ENCODE peak calls at places on chromosomes 5 and 9, in nine cellular contexts. K, U, P, H, O, R, Q, E and G are unnamed samples.
A peak's percentile ranks its signal among the peaks of the same experiment; 100 is the strongest.

GRCh38 chr9:76510041-76510440 is 51.1 kb downstream of the GCNT1 start:
- DNase-seq in K (no peak), U (no peak), P (peak; percentile 40), H (no peak), O (no peak), R (no peak), Q (no peak), E (no peak), G (no peak)

GRCh38 chr5:367358-368130 is 46.0 kb downstream of the AHRR start:
- DNase-seq in K (no peak), U (no peak), P (no peak), H (no peak), O (peak; percentile 78), R (no peak), Q (no peak), E (no peak), G (peak; percentile 71)

GRCh38 chr9:93049491-93049890 is 9.0 kb upstream of the SUSD3 start:
- DNase-seq in K (no peak), U (no peak), P (no peak), H (no peak), O (no peak), R (no peak), Q (no peak), E (no peak), G (peak; percentile 44)

GRCh38 chr5:153571157-153571556 is 80.7 kb downstream of the GRIA1 start:
- DNase-seq in K (no peak), U (no peak), P (no peak), H (no peak), O (no peak), R (no peak), Q (no peak), E (no peak), G (no peak)

GRCh38 chr9:36486454-36486932 is 86.2 kb upstream of the MELK start:
- DNase-seq in K (peak; percentile 30), U (no peak), P (no peak), H (no peak), O (no peak), R (peak; percentile 46), Q (no peak), E (no peak), G (no peak)

GRCh38 chr9:347667-348292 is 133.1 kb downstream of the DOCK8 start:
- DNase-seq in K (peak; percentile 5), U (no peak), P (peak; percentile 6), H (peak; percentile 35), O (no peak), R (peak; percentile 63), Q (peak; percentile 4), E (peak; percentile 28), G (no peak)

GRCh38 chr5:139664273-139664693 is 16.1 kb downstream of the CXXC5 start:
- DNase-seq in K (no peak), U (no peak), P (no peak), H (no peak), O (no peak), R (no peak), Q (no peak), E (peak; percentile 57), G (peak; percentile 89)

GRCh38 chr5:14171621-14172020 is 28.5 kb downstream of the TRIO start:
- DNase-seq in K (no peak), U (no peak), P (no peak), H (no peak), O (no peak), R (no peak), Q (no peak), E (no peak), G (no peak)

GRCh38 chr5:1476181-1476966 is 31.1 kb upstream of the SLC6A3 start:
- DNase-seq in K (no peak), U (no peak), P (no peak), H (no peak), O (no peak), R (no peak), Q (no peak), E (no peak), G (peak; percentile 75)

GRCh38 chr9:81032831-81033230 is 656.5 kb downstream of the TLE1 start:
- DNase-seq in K (no peak), U (no peak), P (no peak), H (no peak), O (no peak), R (no peak), Q (no peak), E (no peak), G (no peak)

GRCh38 chr5:43411489-43411888 is 702 bp downstream of the CCL28 start:
- DNase-seq in K (no peak), U (no peak), P (no peak), H (no peak), O (no peak), R (no peak), Q (no peak), E (no peak), G (no peak)

GRCh38 chr9:129895376-129896268 is 60.4 kb downstream of the USP20 start:
- DNase-seq in K (no peak), U (no peak), P (no peak), H (no peak), O (no peak), R (no peak), Q (no peak), E (no peak), G (no peak)

GRCh38 chr9:129617167-129617566 is 3.7 kb downstream of the C9orf50 start:
- DNase-seq in K (no peak), U (no peak), P (no peak), H (peak; percentile 72), O (no peak), R (peak; percentile 56), Q (peak; percentile 67), E (peak; percentile 53), G (no peak)

GRCh38 chr5:73388371-73388684 is 60.2 kb downstream of the FOXD1 start:
- DNase-seq in K (no peak), U (no peak), P (no peak), H (no peak), O (no peak), R (no peak), Q (peak; percentile 53), E (no peak), G (no peak)

GRCh38 chr5:77561965-77562364 is 69.8 kb upstream of the WDR41 start:
- DNase-seq in K (no peak), U (no peak), P (no peak), H (no peak), O (no peak), R (no peak), Q (no peak), E (no peak), G (no peak)

GRCh38 chr5:88606173-88606572 is 276.8 kb downstream of the MEF2C start:
- DNase-seq in K (no peak), U (no peak), P (no peak), H (no peak), O (no peak), R (no peak), Q (no peak), E (no peak), G (no peak)

GRCh38 chr5:136031713-136032112 is 2.9 kb downstream of the TGFBI start:
- DNase-seq in K (no peak), U (no peak), P (no peak), H (no peak), O (peak; percentile 77), R (no peak), Q (no peak), E (no peak), G (no peak)

GRCh38 chr9:35516481-35516880 is 26.6 kb downstream of the RUSC2 start:
- DNase-seq in K (no peak), U (no peak), P (no peak), H (peak; percentile 33), O (no peak), R (no peak), Q (no peak), E (no peak), G (no peak)

GRCh38 chr5:154701181-154701580 is 54.0 kb upstream of the LARP1 start:
- DNase-seq in K (no peak), U (no peak), P (no peak), H (no peak), O (no peak), R (no peak), Q (no peak), E (no peak), G (no peak)

GRCh38 chr5:59793000-59793399 is 100.5 kb downstream of the PDE4D start:
- DNase-seq in K (no peak), U (no peak), P (peak; percentile 68), H (peak; percentile 87), O (no peak), R (no peak), Q (peak; percentile 46), E (no peak), G (no peak)

GRCh38 chr5:103669615-103670014 is 107.0 kb upstream of the NUDT12 start:
- DNase-seq in K (no peak), U (no peak), P (no peak), H (no peak), O (no peak), R (no peak), Q (no peak), E (no peak), G (no peak)

GRCh38 chr9:97179616-97180015 is 127.8 kb upstream of the CCDC180 start:
- DNase-seq in K (no peak), U (no peak), P (no peak), H (no peak), O (no peak), R (no peak), Q (no peak), E (no peak), G (no peak)

GRCh38 chr5:66655395-66656324 is 59.5 kb downstream of the MAST4 start:
- DNase-seq in K (no peak), U (no peak), P (peak; percentile 43), H (no peak), O (no peak), R (no peak), Q (no peak), E (no peak), G (no peak)

GRCh38 chr5:20528471-20528870 is 540.5 kb upstream of the CDH18 start:
- DNase-seq in K (no peak), U (no peak), P (no peak), H (no peak), O (no peak), R (no peak), Q (no peak), E (no peak), G (no peak)

GRCh38 chr9:127923771-127924170 is 6.8 kb downstream of the PIP5KL1 start:
- DNase-seq in K (no peak), U (no peak), P (peak; percentile 87), H (no peak), O (no peak), R (peak; percentile 100), Q (peak; percentile 99), E (no peak), G (no peak)

GRCh38 chr9:92723299-92723625 is 41.4 kb downstream of the BICD2 start:
- DNase-seq in K (no peak), U (no peak), P (no peak), H (no peak), O (no peak), R (no peak), Q (no peak), E (no peak), G (no peak)

GRCh38 chr5:160837749-160838593 is 14.0 kb downstream of the ATP10B start:
- DNase-seq in K (no peak), U (no peak), P (peak; percentile 38), H (no peak), O (no peak), R (no peak), Q (no peak), E (no peak), G (no peak)

GRCh38 chr9:14212697-14213420 is 101.1 kb downstream of the NFIB start:
- DNase-seq in K (no peak), U (no peak), P (no peak), H (no peak), O (no peak), R (no peak), Q (no peak), E (no peak), G (no peak)

GRCh38 chr5:109410389-109411174 is 808 bp upstream of the PJA2 start:
- DNase-seq in K (peak; percentile 79), U (peak; percentile 12), P (peak; percentile 84), H (peak; percentile 43), O (no peak), R (peak; percentile 80), Q (peak; percentile 27), E (peak; percentile 61), G (peak; percentile 92)